ENCODE peak calls at places on chromosomes 1 and 21, in ten cellular contexts. S, J, Y, U, V, G, W, N, T and C are unnamed samples.

GRCh38 chr1:195577748-195578147 is 1030.5 kb downstream of the KCNT2 start:
- DNase-seq in W (no peak), G (no peak), S (no peak), Y (no peak), T (no peak), N (no peak), U (no peak), J (no peak), V (no peak), C (no peak)

GRCh38 chr21:41620982-41621381 is 113.0 kb upstream of the TMPRSS2 start:
- DNase-seq in N (no peak), S (no peak), V (no peak), G (no peak), J (no peak), W (peak; percentile 55), U (no peak), Y (no peak), T (no peak), C (no peak)

GRCh38 chr1:53913352-53914043 is 19.5 kb downstream of the DIO1 start:
- DNase-seq in V (no peak), G (no peak), N (no peak), S (no peak), Y (no peak), U (no peak), J (no peak), W (no peak), T (no peak), C (no peak)

GRCh38 chr1:75712306-75712705 is 12.2 kb upstream of the ACADM start:
- DNase-seq in W (no peak), N (no peak), J (no peak), G (no peak), U (no peak), T (no peak), Y (no peak), V (no peak), S (no peak), C (no peak)

GRCh38 chr1:228015276-228016180 is 8.7 kb downstream of the WNT3A start:
- DNase-seq in V (no peak), U (no peak), G (peak; percentile 73), S (peak; percentile 73), T (no peak), J (no peak), N (no peak), W (peak; percentile 74), Y (no peak), C (peak; percentile 70)

GRCh38 chr1:95982706-95983105 is 738.9 kb upstream of the PTBP2 start:
- DNase-seq in W (no peak), J (no peak), N (no peak), S (no peak), Y (no peak), V (no peak), T (no peak), U (no peak), G (no peak), C (no peak)

GRCh38 chr1:193143285-193143684 is 21.5 kb downstream of the CDC73 start:
- DNase-seq in N (no peak), V (no peak), U (no peak), G (no peak), J (no peak), W (peak; percentile 47), Y (no peak), S (no peak), T (no peak), C (no peak)

GRCh38 chr1:244336232-244336899 is 115.3 kb downstream of the ADSS2 start:
- DNase-seq in U (no peak), V (no peak), T (no peak), S (no peak), N (no peak), W (no peak), J (no peak), G (no peak), Y (no peak), C (no peak)

GRCh38 chr1:201656670-201657032 is 117.7 kb downstream of the NAV1 start:
- DNase-seq in U (no peak), N (no peak), Y (no peak), S (no peak), J (no peak), T (no peak), G (peak; percentile 41), V (no peak), W (peak; percentile 48), C (no peak)

GRCh38 chr1:41754540-41754939 is 164.2 kb downstream of the HIVEP3 start:
- DNase-seq in Y (no peak), U (no peak), T (no peak), J (no peak), N (no peak), V (no peak), W (no peak), S (no peak), G (no peak), C (no peak)

GRCh38 chr1:63871451-63871850 is 97.6 kb downstream of the ROR1 start:
- DNase-seq in T (no peak), U (no peak), W (no peak), Y (no peak), N (no peak), V (no peak), J (no peak), S (no peak), G (no peak), C (no peak)

GRCh38 chr1:154405762-154406571 is 824 bp downstream of the IL6R start:
- DNase-seq in J (peak; percentile 24), U (peak; percentile 19), Y (peak; percentile 72), N (peak; percentile 66), T (peak; percentile 27), V (peak; percentile 95), W (peak; percentile 67), G (peak; percentile 79), S (peak; percentile 41), C (peak; percentile 69)

GRCh38 chr21:33425825-33426224 is 22.6 kb downstream of the IFNGR2 start:
- DNase-seq in U (no peak), Y (no peak), W (no peak), G (no peak), S (no peak), J (no peak), N (no peak), V (no peak), T (no peak), C (no peak)

GRCh38 chr1:169099561-169099960 is 6.9 kb upstream of the ATP1B1 start:
- DNase-seq in T (no peak), U (no peak), W (no peak), J (no peak), V (no peak), S (no peak), N (no peak), Y (no peak), G (no peak), C (no peak)

GRCh38 chr1:197304626-197305200 is 36.7 kb downstream of the CRB1 start:
- DNase-seq in G (no peak), Y (no peak), W (no peak), V (peak; percentile 39), U (no peak), S (no peak), N (no peak), T (no peak), J (no peak), C (no peak)

GRCh38 chr1:44826375-44827196 is 16.5 kb downstream of the PTCH2 start:
- DNase-seq in S (no peak), U (no peak), Y (no peak), T (no peak), J (no peak), G (no peak), V (peak; percentile 50), N (peak; percentile 10), W (no peak), C (no peak)

GRCh38 chr1:207868252-207868768 is 42.6 kb downstream of the CD34 start:
- DNase-seq in S (no peak), W (peak; percentile 61), J (no peak), Y (peak; percentile 22), G (no peak), N (no peak), V (peak; percentile 53), U (no peak), T (no peak), C (peak; percentile 60)

GRCh38 chr1:155801149-155801548 is 55.9 kb downstream of the GON4L start:
- DNase-seq in J (no peak), V (no peak), G (peak; percentile 2), Y (no peak), U (peak; percentile 3), W (peak; percentile 56), S (no peak), N (no peak), T (peak; percentile 55), C (no peak)

GRCh38 chr1:234779160-234779538 is 169.2 kb upstream of the IRF2BP2 start:
- DNase-seq in Y (no peak), W (no peak), S (no peak), J (no peak), T (no peak), N (no peak), V (no peak), G (no peak), U (no peak), C (no peak)

GRCh38 chr1:53132176-53132575 is 10.3 kb downstream of the SLC1A7 start:
- DNase-seq in N (no peak), V (no peak), T (no peak), G (no peak), U (no peak), S (no peak), Y (no peak), J (no peak), W (no peak), C (no peak)

GRCh38 chr1:11913291-11913690 is 12.9 kb downstream of the KIAA2013 start:
- DNase-seq in S (no peak), U (no peak), N (no peak), G (no peak), W (no peak), T (no peak), Y (no peak), J (no peak), V (no peak), C (no peak)

GRCh38 chr1:96409689-96410088 is 311.9 kb upstream of the PTBP2 start:
- DNase-seq in G (no peak), N (no peak), S (no peak), Y (no peak), V (no peak), U (no peak), J (no peak), W (no peak), T (no peak), C (no peak)

GRCh38 chr1:22114083-22115012 is 28.5 kb downstream of the WNT4 start:
- DNase-seq in N (no peak), S (no peak), Y (no peak), T (no peak), V (peak; percentile 61), W (peak; percentile 76), J (peak; percentile 30), G (peak; percentile 40), U (no peak), C (no peak)

GRCh38 chr1:17189632-17190525 is 15.0 kb upstream of the PADI1 start:
- DNase-seq in W (peak; percentile 97), T (peak; percentile 87), S (no peak), J (no peak), N (no peak), U (peak; percentile 83), Y (no peak), V (no peak), G (peak; percentile 95), C (peak; percentile 88)

GRCh38 chr1:52328615-52329014 is 37.4 kb downstream of the CC2D1B start:
- DNase-seq in W (no peak), Y (no peak), V (no peak), N (no peak), U (no peak), S (no peak), T (no peak), J (no peak), G (no peak), C (no peak)

GRCh38 chr21:43905726-43906455 is 40.9 kb downstream of the AGPAT3 start:
- DNase-seq in U (no peak), N (no peak), T (no peak), V (no peak), W (no peak), J (no peak), S (no peak), Y (no peak), G (no peak), C (no peak)

GRCh38 chr1:38738207-38738606 is 121.4 kb downstream of the RRAGC start:
- DNase-seq in Y (no peak), N (no peak), V (no peak), G (no peak), U (no peak), W (no peak), S (no peak), J (no peak), T (no peak), C (no peak)

GRCh38 chr1:108079550-108079949 is 114.6 kb upstream of the VAV3 start:
- DNase-seq in J (no peak), S (no peak), Y (peak; percentile 45), N (peak; percentile 68), V (no peak), G (no peak), T (no peak), U (no peak), W (no peak), C (no peak)